ENCODE peak calls at places on chromosomes 16 and 17, in six cellular contexts. L is iPS DF 6.9; A is effector memory CD4-positive, alpha-beta T cell; V is aorta; F is lower lobe of right lung; O is brain microvascular endothelial cell. W is an unnamed sample.

GRCh38 chr17:81040791-81041337 is 5.9 kb downstream of the BAIAP2 start:
- DNase-seq in O (no peak), A (no peak), V (no peak), L (no peak), F (no peak), W (no peak)

GRCh38 chr17:56891751-56892150 is 22.1 kb downstream of the TRIM25 start:
- DNase-seq in V (peak; percentile 55), L (no peak), A (no peak), O (no peak), F (peak; percentile 65), W (peak; percentile 71)

GRCh38 chr17:75908201-75908600 is 3.5 kb upstream of the MRPL38 start:
- DNase-seq in A (no peak), F (peak; percentile 84), V (peak; percentile 27), L (no peak), O (no peak), W (peak; percentile 82)

GRCh38 chr16:76668207-76668725 is 391.1 kb downstream of the CNTNAP4 start:
- DNase-seq in A (no peak), L (no peak), F (no peak), V (no peak), O (no peak), W (no peak)

GRCh38 chr17:75814021-75814395 is 29.4 kb downstream of the UNK start:
- DNase-seq in A (no peak), F (no peak), O (no peak), L (no peak), V (peak; percentile 41), W (no peak)

GRCh38 chr17:2102931-2103398 is 48.1 kb downstream of the HIC1 start:
- DNase-seq in F (no peak), A (no peak), L (no peak), V (no peak), O (peak; percentile 74), W (no peak)

GRCh38 chr16:71348262-71349085 is 10.0 kb upstream of the CALB2 start:
- DNase-seq in F (no peak), V (no peak), O (no peak), A (no peak), L (no peak), W (no peak)

GRCh38 chr17:71440513-71440912 is 680.3 kb upstream of the SOX9 start:
- DNase-seq in L (no peak), A (no peak), O (no peak), V (no peak), F (no peak), W (no peak)

GRCh38 chr17:17041571-17042380 is 481 bp upstream of the MPRIP start:
- DNase-seq in A (peak; percentile 95), V (peak; percentile 99), L (peak; percentile 94), F (peak; percentile 100), O (peak; percentile 98), W (peak; percentile 100)

GRCh38 chr17:38415250-38416194 is 12.7 kb upstream of the ARHGAP23 start:
- DNase-seq in V (no peak), F (peak; percentile 73), A (no peak), O (peak; percentile 31), L (no peak), W (peak; percentile 86)

GRCh38 chr17:40696651-40697072 is 6.9 kb downstream of the KRT24 start:
- DNase-seq in F (no peak), A (no peak), O (no peak), L (no peak), V (no peak), W (no peak)

GRCh38 chr17:81386646-81387234 is 8.5 kb upstream of the BAHCC1 start:
- DNase-seq in O (no peak), V (no peak), F (peak; percentile 68), L (no peak), A (no peak), W (peak; percentile 85)

GRCh38 chr16:89720520-89720858 is 209 bp downstream of the VPS9D1 start:
- DNase-seq in F (peak; percentile 71), O (no peak), A (no peak), V (no peak), L (no peak), W (peak; percentile 79)

GRCh38 chr17:49491370-49491769 is 3.7 kb upstream of the NGFR start:
- DNase-seq in L (no peak), F (no peak), A (no peak), V (no peak), O (no peak), W (no peak)

GRCh38 chr16:67326472-67327309 is at the start of the genes KCTD19 and LRRC36:
- DNase-seq in O (no peak), A (peak; percentile 4), L (peak; percentile 81), V (peak; percentile 71), F (peak; percentile 84), W (peak; percentile 91)

GRCh38 chr17:72205357-72205756 is 84.5 kb downstream of the SOX9 start:
- DNase-seq in A (no peak), O (no peak), F (no peak), V (no peak), L (no peak), W (no peak)

GRCh38 chr16:49875812-49876715 is 20.2 kb upstream of the ZNF423 start:
- DNase-seq in A (no peak), O (no peak), V (no peak), L (no peak), F (no peak), W (no peak)

GRCh38 chr17:58084317-58084981 is 1.2 kb downstream of the DYNLL2 start:
- DNase-seq in L (no peak), V (peak; percentile 55), O (no peak), A (peak; percentile 37), F (peak; percentile 52), W (peak; percentile 65)

GRCh38 chr17:81870155-81870977 is 771 bp downstream of the ARHGDIA start:
- DNase-seq in A (peak; percentile 23), F (peak; percentile 78), O (peak; percentile 40), L (no peak), V (peak; percentile 64), W (peak; percentile 82)

GRCh38 chr16:8846401-8846932 is 22.3 kb downstream of the CARHSP1 start:
- DNase-seq in V (no peak), O (no peak), A (no peak), L (no peak), F (no peak), W (no peak)

GRCh38 chr17:49779730-49780220 is 8.7 kb upstream of the KAT7 start:
- DNase-seq in F (no peak), O (peak; percentile 67), L (no peak), A (no peak), V (no peak), W (no peak)

GRCh38 chr17:76014100-76014924 is 12.8 kb downstream of the EVPL start:
- DNase-seq in L (no peak), F (peak; percentile 86), A (peak; percentile 51), V (peak; percentile 78), O (peak; percentile 28), W (peak; percentile 87)

GRCh38 chr17:3802461-3803307 is 1.7 kb upstream of the ITGAE start:
- DNase-seq in A (no peak), V (no peak), F (no peak), O (peak; percentile 75), L (no peak), W (no peak)

GRCh38 chr17:8611671-8612298 is 18.7 kb downstream of the MYH10 start:
- DNase-seq in O (peak; percentile 70), L (no peak), A (no peak), F (no peak), V (no peak), W (no peak)

GRCh38 chr17:41212524-41213169 is 13.8 kb upstream of the KRTAP9-2 start:
- DNase-seq in V (no peak), O (no peak), F (no peak), A (no peak), L (no peak), W (no peak)

GRCh38 chr17:79864617-79865250 is 25.5 kb upstream of the CBX4 start:
- DNase-seq in O (no peak), F (peak; percentile 15), A (no peak), L (no peak), V (peak; percentile 17), W (no peak)

GRCh38 chr16:53900678-53901077 is 196.7 kb downstream of the FTO start:
- DNase-seq in A (no peak), L (no peak), V (no peak), O (no peak), F (no peak), W (no peak)

GRCh38 chr17:67055811-67056745 is 11.7 kb downstream of the CACNG1 start:
- DNase-seq in F (no peak), O (no peak), A (no peak), L (no peak), V (no peak), W (no peak)

GRCh38 chr16:14219983-14220382 is 148.9 kb downstream of the MRTFB start:
- DNase-seq in A (no peak), O (no peak), V (no peak), F (no peak), L (no peak), W (no peak)

GRCh38 chr16:72426416-72426815 is 254.5 kb upstream of the PMFBP1 start:
- DNase-seq in A (no peak), O (no peak), V (no peak), L (no peak), F (no peak), W (no peak)
- H3K27ac ChIP-seq in A (no peak overlapping the region), O (no peak overlapping the region), V (no peak overlapping the region), L (no peak overlapping the region), F (no peak overlapping the region), W (no peak overlapping the region)

GRCh38 chr16:58346831-58347371 is 45.4 kb upstream of the GINS3 start:
- DNase-seq in F (no peak), L (no peak), O (no peak), V (no peak), A (no peak), W (no peak)
- H3K36me3 ChIP-seq in F (no peaks in the 10 kb centered on the region), L (no peaks in the 10 kb centered on the region), O (no peaks in the 10 kb centered on the region), V (no peaks in the 10 kb centered on the region), A (no peaks in the 10 kb centered on the region), W (no peaks in the 10 kb centered on the region)

DNA sequence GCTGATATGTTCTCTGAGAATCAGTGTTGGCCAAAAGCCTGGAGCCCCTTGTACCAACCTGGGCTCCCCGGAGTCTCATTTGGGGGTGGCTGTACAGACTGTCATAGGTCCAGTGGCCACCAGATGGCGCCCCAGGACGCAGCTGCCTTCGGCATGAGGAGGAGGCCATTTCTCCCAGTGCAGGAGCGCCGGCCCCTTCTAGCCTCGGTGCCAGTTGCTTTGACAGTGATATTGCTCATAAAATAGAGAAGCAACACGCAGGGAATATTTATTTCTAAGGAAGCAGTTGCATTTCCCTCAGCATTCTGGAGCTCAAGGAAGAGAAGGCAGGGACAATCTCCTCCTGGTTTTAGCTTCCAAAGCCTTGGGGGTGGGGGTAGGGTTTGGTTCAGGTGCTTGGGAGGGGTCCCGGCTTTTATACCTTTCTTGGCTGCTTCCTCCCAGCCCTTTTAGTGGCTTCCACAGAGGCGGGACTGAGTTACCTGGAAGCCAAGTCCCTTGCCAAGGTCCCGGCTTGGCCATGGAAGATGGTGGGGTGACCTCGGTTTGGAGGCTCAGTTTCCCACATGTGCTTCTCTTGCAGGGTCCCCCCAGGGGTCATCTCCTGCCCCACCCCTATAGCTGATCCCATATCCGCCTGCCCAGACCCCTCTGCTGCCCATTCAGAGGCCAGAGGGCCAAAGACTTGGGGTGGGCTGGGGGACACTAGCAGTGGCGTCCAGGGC is 117.8 kb upstream of the CDC42EP4 start:
- DNase-seq in A (peak; percentile 60), F (peak; percentile 92), V (peak; percentile 93), L (peak; percentile 63), O (peak; percentile 69), W (peak; percentile 94)
- H3K27ac ChIP-seq in A (no peak overlapping the region), F (no peak overlapping the region), V (no peak overlapping the region), L (no peak overlapping the region), O (no peak overlapping the region), W (no peak overlapping the region)

DNA sequence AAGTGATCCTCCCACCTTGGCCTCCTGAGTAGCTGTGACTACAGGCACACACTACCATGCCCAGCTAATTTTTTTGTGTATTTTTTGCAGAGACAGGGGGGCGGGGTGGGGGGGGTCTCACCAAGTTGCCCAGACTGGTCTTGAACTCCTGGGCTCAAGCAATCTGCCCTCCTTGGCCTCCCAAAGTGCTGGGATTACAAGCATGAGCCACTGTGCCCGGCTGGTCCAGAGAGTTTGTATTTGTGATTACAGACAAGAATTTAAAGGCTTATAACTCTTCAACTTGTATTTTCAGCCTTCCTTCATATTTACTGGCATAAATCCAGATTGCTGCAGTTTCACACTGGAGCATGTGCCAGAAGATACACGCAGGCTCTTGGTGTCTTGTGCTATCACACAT is 27.9 kb downstream of the WSCD1 start:
- DNase-seq in O (no peak), L (no peak), A (no peak), F (no peak), V (no peak), W (peak; percentile 20)
- H3K36me3 ChIP-seq in O (no peaks in the 10 kb centered on the region), L (peaks cover 6% of the 10 kb centered on the region), A (no peaks in the 10 kb centered on the region), F (no peaks in the 10 kb centered on the region), V (peaks cover 2% of the 10 kb centered on the region), W (no peaks in the 10 kb centered on the region)